ENCODE peak calls at places on chromosome 16, in four cellular contexts. G, S, A and H are unnamed samples.

GRCh38 chr16:50909831-50910697 is 168.2 kb downstream of the CYLD start:
- DNase-seq in G (no peak), S (no peak), A (no peak), H (no peak)

GRCh38 chr16:106623-107324 is 28.7 kb downstream of the MPG start:
- DNase-seq in G (peak; percentile 15), S (no peak), A (peak; percentile 80), H (no peak)

GRCh38 chr16:62963846-62964245 is 927.6 kb upstream of the CDH8 start:
- DNase-seq in G (no peak), S (no peak), A (no peak), H (no peak)

GRCh38 chr16:20899503-20900298 is 457 bp downstream of the DCUN1D3 start:
- DNase-seq in G (no peak), S (no peak), A (peak; percentile 19), H (peak; percentile 83)

GRCh38 chr16:73172621-73173312 is 124.8 kb upstream of the ZFHX3 start:
- DNase-seq in G (no peak), S (peak; percentile 93), A (peak; percentile 74), H (no peak)

GRCh38 chr16:88785106-88785924 is at the start of gene PIEZO1:
- DNase-seq in G (peak; percentile 73), S (peak; percentile 93), A (peak; percentile 78), H (no peak)

GRCh38 chr16:67537270-67537635 is 8.6 kb downstream of the RIPOR1 start:
- DNase-seq in G (peak; percentile 38), S (peak; percentile 93), A (peak; percentile 85), H (no peak)

GRCh38 chr16:69402448-69402847 is 16.6 kb upstream of the TERF2 start:
- DNase-seq in G (no peak), S (no peak), A (no peak), H (no peak)

GRCh38 chr16:77692612-77693011 is 29.7 kb upstream of the NUDT7 start:
- DNase-seq in G (no peak), S (no peak), A (no peak), H (no peak)

GRCh38 chr16:75113046-75113491 is 3.5 kb downstream of the LDHD start:
- DNase-seq in G (no peak), S (no peak), A (no peak), H (no peak)

GRCh38 chr16:49528564-49529150 is 155.1 kb downstream of the C16orf78 start:
- DNase-seq in G (no peak), S (no peak), A (no peak), H (no peak)

GRCh38 chr16:5309946-5310611 is 212.5 kb upstream of the EEF2KMT start:
- DNase-seq in G (no peak), S (no peak), A (no peak), H (no peak)

GRCh38 chr16:75024591-75024990 is 25.8 kb downstream of the ZNRF1 start:
- DNase-seq in G (no peak), S (no peak), A (no peak), H (no peak)

GRCh38 chr16:3014971-3015370 is 2.2 kb downstream of the CLDN9 start:
- DNase-seq in G (no peak), S (no peak), A (no peak), H (no peak)

GRCh38 chr16:77290451-77291110 is 91.4 kb downstream of the SYCE1L start:
- DNase-seq in G (no peak), S (no peak), A (no peak), H (no peak)

GRCh38 chr16:12539185-12539929 is 264.3 kb downstream of the CPPED1 start:
- DNase-seq in G (no peak), S (no peak), A (no peak), H (no peak)

GRCh38 chr16:46555981-46556380 is 65.2 kb downstream of the SHCBP1 start:
- DNase-seq in G (no peak), S (no peak), A (no peak), H (no peak)

GRCh38 chr16:9114842-9115241 is 23.4 kb downstream of the HAPSTR1 start:
- DNase-seq in G (no peak), S (no peak), A (no peak), H (no peak)

GRCh38 chr16:74862743-74863244 is 88.2 kb upstream of the FA2H start:
- DNase-seq in G (no peak), S (no peak), A (peak; percentile 29), H (no peak)

GRCh38 chr16:29974291-29975133 is 844 bp downstream of the TAOK2 start:
- DNase-seq in G (no peak), S (peak; percentile 73), A (no peak), H (peak; percentile 77)